ENCODE peak calls at places on chromosome 3, in ten cellular contexts. One of them, this sample, is unnamed.

GRCh38 chr3:189507856-189508255 is 123.3 kb upstream of the TP63 start:
- DNase-seq in endodermal cell: no peak
- DNase-seq in astrocyte: no peak
- DNase-seq in uterus: no peak
- DNase-seq in right lobe of liver: no peak
- DNase-seq in MM.1S: no peak
- DNase-seq in prostate gland: no peak
- DNase-seq in A673: no peak
- DNase-seq in NB4: peak; percentile 66
- DNase-seq in hepatocyte: no peak
- DNase-seq in this sample: peak; percentile 43

GRCh38 chr3:125381743-125382142 is 6.6 kb upstream of the ZNF148 start:
- DNase-seq in endodermal cell: no peak
- DNase-seq in astrocyte: no peak
- DNase-seq in uterus: no peak
- DNase-seq in right lobe of liver: no peak
- DNase-seq in MM.1S: peak; percentile 73
- DNase-seq in prostate gland: no peak
- DNase-seq in A673: no peak
- DNase-seq in NB4: peak; percentile 15
- DNase-seq in hepatocyte: peak; percentile 18
- DNase-seq in this sample: peak; percentile 78

GRCh38 chr3:69443554-69443953 is 57.7 kb upstream of the FRMD4B start:
- DNase-seq in endodermal cell: no peak
- DNase-seq in astrocyte: no peak
- DNase-seq in uterus: no peak
- DNase-seq in right lobe of liver: no peak
- DNase-seq in MM.1S: no peak
- DNase-seq in prostate gland: no peak
- DNase-seq in A673: no peak
- DNase-seq in NB4: no peak
- DNase-seq in hepatocyte: no peak
- DNase-seq in this sample: no peak

GRCh38 chr3:151086484-151087456 is 1.3 kb downstream of the MED12L start:
- DNase-seq in endodermal cell: peak; percentile 94
- DNase-seq in astrocyte: peak; percentile 87
- DNase-seq in uterus: peak; percentile 68
- DNase-seq in right lobe of liver: peak; percentile 81
- DNase-seq in MM.1S: peak; percentile 91
- DNase-seq in prostate gland: peak; percentile 75
- DNase-seq in A673: peak; percentile 93
- DNase-seq in NB4: peak; percentile 80
- DNase-seq in hepatocyte: peak; percentile 93
- DNase-seq in this sample: peak; percentile 85

GRCh38 chr3:39130026-39130425 is 22.5 kb downstream of the TTC21A start:
- DNase-seq in endodermal cell: no peak
- DNase-seq in astrocyte: no peak
- DNase-seq in uterus: no peak
- DNase-seq in right lobe of liver: no peak
- DNase-seq in MM.1S: no peak
- DNase-seq in prostate gland: no peak
- DNase-seq in A673: no peak
- DNase-seq in NB4: no peak
- DNase-seq in hepatocyte: no peak
- DNase-seq in this sample: no peak

GRCh38 chr3:157872902-157873301 is 233.3 kb downstream of the SHOX2 start:
- DNase-seq in endodermal cell: no peak
- DNase-seq in astrocyte: no peak
- DNase-seq in uterus: no peak
- DNase-seq in right lobe of liver: no peak
- DNase-seq in MM.1S: no peak
- DNase-seq in prostate gland: no peak
- DNase-seq in A673: no peak
- DNase-seq in NB4: no peak
- DNase-seq in hepatocyte: peak; percentile 6
- DNase-seq in this sample: no peak

GRCh38 chr3:38404286-38404685 is 49.4 kb upstream of the ACVR2B start:
- DNase-seq in endodermal cell: peak; percentile 63
- DNase-seq in astrocyte: peak; percentile 44
- DNase-seq in uterus: peak; percentile 16
- DNase-seq in right lobe of liver: peak; percentile 37
- DNase-seq in MM.1S: no peak
- DNase-seq in prostate gland: no peak
- DNase-seq in A673: peak; percentile 78
- DNase-seq in NB4: peak; percentile 74
- DNase-seq in hepatocyte: peak; percentile 35
- DNase-seq in this sample: no peak

GRCh38 chr3:157502916-157503620 is at the start of gene VEPH1:
- DNase-seq in endodermal cell: peak; percentile 71
- DNase-seq in astrocyte: peak; percentile 88
- DNase-seq in uterus: no peak
- DNase-seq in right lobe of liver: no peak
- DNase-seq in MM.1S: no peak
- DNase-seq in prostate gland: no peak
- DNase-seq in A673: no peak
- DNase-seq in NB4: no peak
- DNase-seq in hepatocyte: peak; percentile 58
- DNase-seq in this sample: no peak

GRCh38 chr3:44029100-44029499 is 212.6 kb upstream of the TOPAZ1 start:
- DNase-seq in endodermal cell: no peak
- DNase-seq in astrocyte: no peak
- DNase-seq in uterus: no peak
- DNase-seq in right lobe of liver: no peak
- DNase-seq in MM.1S: no peak
- DNase-seq in prostate gland: no peak
- DNase-seq in A673: no peak
- DNase-seq in NB4: no peak
- DNase-seq in hepatocyte: no peak
- DNase-seq in this sample: no peak

GRCh38 chr3:22960326-22960984 is 242.7 kb upstream of the UBE2E2 start:
- DNase-seq in endodermal cell: no peak
- DNase-seq in astrocyte: peak; percentile 3
- DNase-seq in uterus: peak; percentile 37
- DNase-seq in right lobe of liver: no peak
- DNase-seq in MM.1S: peak; percentile 59
- DNase-seq in prostate gland: peak; percentile 57
- DNase-seq in A673: peak; percentile 34
- DNase-seq in NB4: peak; percentile 37
- DNase-seq in hepatocyte: peak; percentile 72
- DNase-seq in this sample: peak; percentile 65

GRCh38 chr3:148036331-148036881 is 627.2 kb downstream of the ZIC1 start:
- DNase-seq in endodermal cell: no peak
- DNase-seq in astrocyte: peak; percentile 68
- DNase-seq in uterus: no peak
- DNase-seq in right lobe of liver: no peak
- DNase-seq in MM.1S: no peak
- DNase-seq in prostate gland: no peak
- DNase-seq in A673: peak; percentile 95
- DNase-seq in NB4: peak; percentile 6
- DNase-seq in hepatocyte: no peak
- DNase-seq in this sample: no peak

GRCh38 chr3:66344391-66344811 is 123.6 kb downstream of the SLC25A26 start:
- DNase-seq in endodermal cell: no peak
- DNase-seq in astrocyte: no peak
- DNase-seq in uterus: no peak
- DNase-seq in right lobe of liver: peak; percentile 60
- DNase-seq in MM.1S: no peak
- DNase-seq in prostate gland: no peak
- DNase-seq in A673: no peak
- DNase-seq in NB4: no peak
- DNase-seq in hepatocyte: peak; percentile 38
- DNase-seq in this sample: no peak

GRCh38 chr3:154901263-154901662 is 178.9 kb upstream of the MME start:
- DNase-seq in endodermal cell: no peak
- DNase-seq in astrocyte: no peak
- DNase-seq in uterus: no peak
- DNase-seq in right lobe of liver: no peak
- DNase-seq in MM.1S: no peak
- DNase-seq in prostate gland: no peak
- DNase-seq in A673: no peak
- DNase-seq in NB4: no peak
- DNase-seq in hepatocyte: no peak
- DNase-seq in this sample: no peak

GRCh38 chr3:161920196-161920595 is 423.6 kb downstream of the OTOL1 start:
- DNase-seq in endodermal cell: no peak
- DNase-seq in astrocyte: no peak
- DNase-seq in uterus: no peak
- DNase-seq in right lobe of liver: no peak
- DNase-seq in MM.1S: no peak
- DNase-seq in prostate gland: no peak
- DNase-seq in A673: no peak
- DNase-seq in NB4: no peak
- DNase-seq in hepatocyte: no peak
- DNase-seq in this sample: no peak

GRCh38 chr3:42043116-42043796 is 47.9 kb upstream of the TRAK1 start:
- DNase-seq in endodermal cell: peak; percentile 92
- DNase-seq in astrocyte: peak; percentile 78
- DNase-seq in uterus: no peak
- DNase-seq in right lobe of liver: no peak
- DNase-seq in MM.1S: no peak
- DNase-seq in prostate gland: no peak
- DNase-seq in A673: no peak
- DNase-seq in NB4: no peak
- DNase-seq in hepatocyte: peak; percentile 71
- DNase-seq in this sample: no peak

GRCh38 chr3:5245927-5246326 is 58.4 kb downstream of the EDEM1 start:
- DNase-seq in endodermal cell: no peak
- DNase-seq in astrocyte: no peak
- DNase-seq in uterus: no peak
- DNase-seq in right lobe of liver: no peak
- DNase-seq in MM.1S: peak; percentile 75
- DNase-seq in prostate gland: no peak
- DNase-seq in A673: no peak
- DNase-seq in NB4: peak; percentile 12
- DNase-seq in hepatocyte: no peak
- DNase-seq in this sample: peak; percentile 41

GRCh38 chr3:195116393-195117185 is 154.4 kb downstream of the XXYLT1 start:
- DNase-seq in endodermal cell: no peak
- DNase-seq in astrocyte: no peak
- DNase-seq in uterus: no peak
- DNase-seq in right lobe of liver: no peak
- DNase-seq in MM.1S: no peak
- DNase-seq in prostate gland: no peak
- DNase-seq in A673: no peak
- DNase-seq in NB4: no peak
- DNase-seq in hepatocyte: no peak
- DNase-seq in this sample: no peak

GRCh38 chr3:150180349-150180748 is 209.7 kb upstream of the PFN2 start:
- DNase-seq in endodermal cell: no peak
- DNase-seq in astrocyte: peak; percentile 70
- DNase-seq in uterus: no peak
- DNase-seq in right lobe of liver: no peak
- DNase-seq in MM.1S: no peak
- DNase-seq in prostate gland: no peak
- DNase-seq in A673: no peak
- DNase-seq in NB4: no peak
- DNase-seq in hepatocyte: peak; percentile 49
- DNase-seq in this sample: no peak

GRCh38 chr3:53489401-53490130 is 4.8 kb upstream of the CACNA1D start:
- DNase-seq in endodermal cell: no peak
- DNase-seq in astrocyte: no peak
- DNase-seq in uterus: no peak
- DNase-seq in right lobe of liver: no peak
- DNase-seq in MM.1S: no peak
- DNase-seq in prostate gland: no peak
- DNase-seq in A673: no peak
- DNase-seq in NB4: no peak
- DNase-seq in hepatocyte: peak; percentile 33
- DNase-seq in this sample: no peak

GRCh38 chr3:167651820-167652219 is 1.9 kb downstream of the WDR49 start:
- DNase-seq in endodermal cell: no peak
- DNase-seq in astrocyte: no peak
- DNase-seq in uterus: no peak
- DNase-seq in right lobe of liver: no peak
- DNase-seq in MM.1S: no peak
- DNase-seq in prostate gland: no peak
- DNase-seq in A673: no peak
- DNase-seq in NB4: no peak
- DNase-seq in hepatocyte: no peak
- DNase-seq in this sample: no peak
- TF ChIP-seq CTCF in endodermal cell: no peak
- TF ChIP-seq CTCF in astrocyte: no peak
- TF ChIP-seq CTCF in uterus: no peak
- TF ChIP-seq CTCF in right lobe of liver: no peak
- TF ChIP-seq CTCF in MM.1S: no peak
- TF ChIP-seq CTCF in prostate gland: no peak
- TF ChIP-seq CTCF in A673: no peak
- TF ChIP-seq CTCF in NB4: no peak
- TF ChIP-seq CTCF in hepatocyte: no peak
- TF ChIP-seq CTCF in this sample: no peak

GRCh38 chr3:164390046-164390445 is 688.2 kb downstream of the SI start:
- DNase-seq in endodermal cell: no peak
- DNase-seq in astrocyte: no peak
- DNase-seq in uterus: no peak
- DNase-seq in right lobe of liver: no peak
- DNase-seq in MM.1S: no peak
- DNase-seq in prostate gland: no peak
- DNase-seq in A673: no peak
- DNase-seq in NB4: no peak
- DNase-seq in hepatocyte: no peak
- DNase-seq in this sample: no peak
- TF ChIP-seq CTCF in endodermal cell: peak; percentile 69
- TF ChIP-seq CTCF in astrocyte: no peak
- TF ChIP-seq CTCF in uterus: no peak
- TF ChIP-seq CTCF in right lobe of liver: no peak
- TF ChIP-seq CTCF in MM.1S: peak; percentile 36
- TF ChIP-seq CTCF in prostate gland: no peak
- TF ChIP-seq CTCF in A673: peak; percentile 24
- TF ChIP-seq CTCF in NB4: no peak
- TF ChIP-seq CTCF in hepatocyte: no peak
- TF ChIP-seq CTCF in this sample: no peak

GRCh38 chr3:112635674-112636073 is 5.3 kb downstream of the CCDC80 start:
- DNase-seq in endodermal cell: no peak
- DNase-seq in astrocyte: peak; percentile 87
- DNase-seq in uterus: peak; percentile 76
- DNase-seq in right lobe of liver: no peak
- DNase-seq in MM.1S: no peak
- DNase-seq in prostate gland: no peak
- DNase-seq in A673: no peak
- DNase-seq in NB4: no peak
- DNase-seq in hepatocyte: peak; percentile 59
- DNase-seq in this sample: no peak
- TF ChIP-seq CTCF in endodermal cell: no peak
- TF ChIP-seq CTCF in astrocyte: peak; percentile 15
- TF ChIP-seq CTCF in uterus: no peak
- TF ChIP-seq CTCF in right lobe of liver: no peak
- TF ChIP-seq CTCF in MM.1S: no peak
- TF ChIP-seq CTCF in prostate gland: no peak
- TF ChIP-seq CTCF in A673: no peak
- TF ChIP-seq CTCF in NB4: no peak
- TF ChIP-seq CTCF in hepatocyte: no peak
- TF ChIP-seq CTCF in this sample: no peak

DNA sequence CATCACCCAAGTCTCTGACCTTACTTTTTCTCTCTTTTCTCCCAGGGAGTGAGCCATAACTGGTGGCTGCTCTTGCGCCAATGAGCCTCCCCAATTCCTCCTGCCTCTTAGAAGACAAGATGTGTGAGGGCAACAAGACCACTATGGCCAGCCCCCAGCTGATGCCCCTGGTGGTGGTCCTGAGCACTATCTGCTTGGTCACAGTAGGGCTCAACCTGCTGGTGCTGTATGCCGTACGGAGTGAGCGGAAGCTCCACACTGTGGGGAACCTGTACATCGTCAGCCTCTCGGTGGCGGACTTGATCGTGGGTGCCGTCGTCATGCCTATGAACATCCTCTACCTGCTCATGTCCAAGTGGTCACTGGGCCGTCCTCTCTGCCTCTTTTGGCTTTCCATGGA is 13.2 kb upstream of the ATG7 start:
- DNase-seq in endodermal cell: no peak
- DNase-seq in astrocyte: no peak
- DNase-seq in uterus: no peak
- DNase-seq in right lobe of liver: no peak
- DNase-seq in MM.1S: no peak
- DNase-seq in prostate gland: no peak
- DNase-seq in A673: no peak
- DNase-seq in NB4: no peak
- DNase-seq in hepatocyte: no peak
- DNase-seq in this sample: no peak
- TF ChIP-seq CTCF in endodermal cell: peak; percentile 50
- TF ChIP-seq CTCF in astrocyte: no peak
- TF ChIP-seq CTCF in uterus: no peak
- TF ChIP-seq CTCF in right lobe of liver: no peak
- TF ChIP-seq CTCF in MM.1S: no peak
- TF ChIP-seq CTCF in prostate gland: no peak
- TF ChIP-seq CTCF in A673: no peak
- TF ChIP-seq CTCF in NB4: no peak
- TF ChIP-seq CTCF in hepatocyte: no peak
- TF ChIP-seq CTCF in this sample: no peak